ENCODE peak calls at places on chromosomes 4 and X, in seven cellular contexts. B, V, E, Z, C, S and I are unnamed samples.

GRCh38 chr4:8283161-8283560 is 13.6 kb downstream of the HTRA3 start:
- DNase-seq in B (no peak), E (no peak), S (no peak), Z (no peak), V (no peak), C (no peak), I (no peak)

GRCh38 chr4:156568041-156568440 is 403.6 kb downstream of the PDGFC start:
- DNase-seq in V (no peak), S (no peak), B (no peak), C (no peak), E (peak; percentile 59), Z (no peak), I (no peak)

GRCh38 chr4:127355738-127356137 is 277.0 kb upstream of the INTU start:
- DNase-seq in Z (no peak), B (no peak), C (no peak), E (no peak), S (no peak), V (no peak), I (no peak)

GRCh38 chr4:102139132-102139573 is 206.1 kb downstream of the SLC39A8 start:
- DNase-seq in C (no peak), V (no peak), Z (no peak), S (no peak), B (no peak), E (no peak), I (no peak)

GRCh38 chr4:172975651-172976229 is 192.9 kb upstream of the GALNT7 start:
- DNase-seq in S (no peak), E (no peak), Z (no peak), B (no peak), C (no peak), V (no peak), I (no peak)

GRCh38 chr4:134393592-134393991 is 192.0 kb upstream of the PABPC4L start:
- DNase-seq in V (no peak), C (no peak), E (no peak), Z (no peak), S (no peak), B (no peak), I (no peak)

GRCh38 chr4:24382381-24382780 is 202.0 kb downstream of the DHX15 start:
- DNase-seq in Z (no peak), V (no peak), S (no peak), E (peak; percentile 78), C (no peak), B (no peak), I (no peak)

GRCh38 chrX:150587585-150588503 is 19.4 kb downstream of the MTM1 start:
- DNase-seq in B (peak; percentile 54), C (peak; percentile 53), V (no peak), E (no peak), Z (no peak), S (no peak), I (no peak)

GRCh38 chrX:31199051-31199769 is 127.4 kb upstream of the FTHL17 start:
- DNase-seq in S (no peak), E (no peak), Z (no peak), C (no peak), V (no peak), B (no peak), I (no peak)

GRCh38 chr4:165094873-165095272 is 17.8 kb downstream of the TMEM192 start:
- DNase-seq in Z (no peak), V (no peak), B (no peak), C (no peak), E (no peak), S (no peak), I (no peak)

GRCh38 chrX:133171962-133172708 is 46.0 kb downstream of the TFDP3 start:
- DNase-seq in C (no peak), E (no peak), B (no peak), S (no peak), V (no peak), Z (no peak), I (no peak)

GRCh38 chrX:103464774-103465117 is 54.5 kb downstream of the RAB40A start:
- DNase-seq in V (peak; percentile 5), E (peak; percentile 72), C (peak; percentile 84), S (peak; percentile 66), B (peak; percentile 76), Z (peak; percentile 79), I (peak; percentile 37)

GRCh38 chrX:82813671-82814078 is 694.4 kb upstream of the POU3F4 start:
- DNase-seq in B (no peak), Z (no peak), S (no peak), E (peak; percentile 22), C (no peak), V (no peak), I (no peak)

GRCh38 chr4:20095805-20096541 is 155.7 kb upstream of the SLIT2 start:
- DNase-seq in V (no peak), S (no peak), B (no peak), E (peak; percentile 4), C (no peak), Z (no peak), I (no peak)

GRCh38 chrX:43885617-43886016 is 3.4 kb upstream of the MAOB start:
- DNase-seq in B (no peak), Z (no peak), C (no peak), S (no peak), E (no peak), V (no peak), I (no peak)

GRCh38 chr4:143667461-143667860 is 33.0 kb downstream of the FREM3 start:
- DNase-seq in Z (no peak), S (no peak), E (peak; percentile 1), B (no peak), V (no peak), C (no peak), I (peak; percentile 0)

GRCh38 chr4:70927502-70928139 is 25.5 kb downstream of the MOB1B start:
- DNase-seq in Z (no peak), E (no peak), C (peak; percentile 36), V (no peak), B (peak; percentile 49), S (no peak), I (no peak)

GRCh38 chrX:23729214-23729613 is 13.9 kb downstream of the ACOT9 start:
- DNase-seq in S (no peak), C (no peak), B (no peak), V (no peak), E (no peak), Z (no peak), I (no peak)

GRCh38 chrX:104806346-104806745 is 240.3 kb downstream of the IL1RAPL2 start:
- DNase-seq in B (no peak), C (no peak), S (no peak), V (no peak), E (no peak), Z (no peak), I (no peak)

GRCh38 chr4:148007303-148007702 is 275.4 kb downstream of the ARHGAP10 start:
- DNase-seq in C (no peak), E (peak; percentile 99), Z (no peak), V (no peak), B (no peak), S (no peak), I (no peak)

GRCh38 chr4:4443821-4444220 is 56.9 kb downstream of the NSG1 start:
- DNase-seq in E (peak; percentile 65), C (no peak), Z (no peak), V (no peak), B (no peak), S (no peak), I (no peak)

GRCh38 chr4:28443786-28444412 is 1583.3 kb downstream of the STIM2 start:
- DNase-seq in E (peak; percentile 15), B (no peak), V (no peak), S (no peak), C (no peak), Z (no peak), I (no peak)

GRCh38 chr4:187276786-187277408 is 553.2 kb upstream of the FAT1 start:
- DNase-seq in B (no peak), C (no peak), V (no peak), Z (no peak), S (no peak), E (peak; percentile 78), I (no peak)